ENCODE peak calls at places on chromosomes 16 and 17, in eight cellular contexts. L is lower lobe of right lung, Z is psoas muscle, I is GM12864, P is GM12865, U is brain microvascular endothelial cell, X is uterus, W is heart right ventricle. C is an unnamed sample.

GRCh38 chr17:47742319-47743181 is 9.5 kb downstream of the TBX21 start:
- DNase-seq in U (no peak), X (no peak), I (no peak), Z (no peak), P (peak), L (no peak), W (no peak), C (no peak)

GRCh38 chr16:733382-734207 is 6.7 kb downstream of the HAGHL start:
- DNase-seq in W (no peak), I (no peak), X (no peak), L (no peak), Z (no peak), P (peak), U (no peak), C (no peak)

GRCh38 chr16:86158688-86159360 is 259.9 kb downstream of the IRF8 start:
- DNase-seq in W (no peak), X (no peak), P (no peak), I (no peak), U (no peak), Z (no peak), L (no peak), C (no peak)

GRCh38 chr17:8629371-8630226 is 926 bp downstream of the MYH10 start:
- DNase-seq in P (no peak), W (peak), X (peak), I (no peak), L (peak), Z (peak), U (no peak), C (no peak)

GRCh38 chr16:10612649-10613179 is 32.3 kb upstream of the EMP2 start:
- DNase-seq in I (no peak), P (no peak), X (no peak), Z (no peak), W (no peak), U (no peak), L (no peak), C (no peak)

GRCh38 chr17:71023631-71024030 is 854.3 kb downstream of the KCNJ2 start:
- DNase-seq in I (no peak), X (no peak), Z (no peak), P (peak), U (peak), L (no peak), W (no peak), C (no peak)

GRCh38 chr17:67425571-67426160 is 48.6 kb downstream of the PITPNC1 start:
- DNase-seq in W (no peak), I (no peak), Z (no peak), P (no peak), L (no peak), X (no peak), U (no peak), C (no peak)

GRCh38 chr17:41163828-41164227 is 3.3 kb upstream of the KRTAP4-4 start:
- DNase-seq in U (no peak), L (no peak), P (no peak), I (no peak), X (no peak), W (no peak), Z (no peak), C (no peak)

GRCh38 chr16:10039220-10040096 is 142.8 kb downstream of the GRIN2A start:
- DNase-seq in X (no peak), P (peak), U (no peak), W (peak), Z (no peak), L (no peak), I (no peak), C (no peak)

GRCh38 chr17:18315498-18316360 is 636 bp downstream of the SMCR8 start:
- DNase-seq in I (no peak), Z (no peak), L (no peak), W (no peak), P (no peak), X (no peak), U (no peak), C (no peak)

GRCh38 chr17:1829579-1830257 is at the start of the genes RPA1 and SMYD4:
- DNase-seq in X (peak), U (peak), Z (peak), P (peak), I (peak), W (peak), L (peak), C (no peak)

GRCh38 chr16:4290236-4290830 is 17.5 kb upstream of the TFAP4 start:
- DNase-seq in W (no peak), L (peak), U (peak), Z (no peak), X (no peak), P (no peak), I (no peak), C (no peak)

GRCh38 chr17:34354637-34355036 is 1.6 kb upstream of the CCL13 start:
- DNase-seq in I (no peak), L (no peak), Z (no peak), U (no peak), P (no peak), W (no peak), X (no peak), C (peak)

GRCh38 chr17:63263053-63263452 is 183.1 kb downstream of the CYB561 start:
- DNase-seq in U (no peak), L (no peak), I (no peak), P (no peak), W (no peak), Z (no peak), X (no peak), C (no peak)

GRCh38 chr16:12459401-12459791 is 344.3 kb downstream of the CPPED1 start:
- DNase-seq in I (peak), L (peak), U (no peak), P (peak), X (no peak), Z (peak), W (peak), C (no peak)

DNA sequence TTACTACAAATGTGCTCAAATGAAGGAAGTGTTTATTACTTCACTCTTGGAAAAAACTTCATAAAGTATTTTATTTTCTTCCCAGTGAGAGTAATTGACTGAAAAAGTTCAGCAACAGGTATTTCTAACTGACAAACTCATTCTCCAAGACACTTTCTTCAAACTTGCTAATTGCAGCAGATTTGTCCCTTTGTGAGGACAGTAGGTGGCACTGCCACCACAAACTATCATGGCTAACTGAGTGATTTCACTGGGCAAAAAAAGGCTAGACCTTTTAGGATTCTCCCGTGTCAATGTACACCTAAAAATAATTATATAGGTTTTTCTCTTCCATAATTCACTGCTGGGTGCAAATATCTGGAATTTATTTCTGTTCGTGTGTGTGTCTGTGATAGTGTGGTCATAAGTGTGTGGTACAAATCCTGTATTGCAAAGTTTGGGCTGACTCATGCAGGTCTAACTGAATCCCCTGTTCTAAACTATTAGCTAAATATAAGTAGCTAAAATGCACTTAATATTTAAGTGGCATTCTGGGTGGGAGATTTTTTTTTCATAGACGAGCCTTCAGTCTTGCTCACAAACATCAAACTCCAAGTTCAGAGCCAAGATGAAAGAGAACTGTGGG is 3.9 kb downstream of the HS3ST3A1 start:
- DNase-seq in P (peak), I (peak), U (no peak), W (peak), L (no peak), Z (no peak), X (no peak), C (no peak)
- H3K4me3 ChIP-seq in P (no peak), I (no peak), U (peak), W (no peak), L (no peak), Z (no peak), X (no peak), C (no peak)

DNA sequence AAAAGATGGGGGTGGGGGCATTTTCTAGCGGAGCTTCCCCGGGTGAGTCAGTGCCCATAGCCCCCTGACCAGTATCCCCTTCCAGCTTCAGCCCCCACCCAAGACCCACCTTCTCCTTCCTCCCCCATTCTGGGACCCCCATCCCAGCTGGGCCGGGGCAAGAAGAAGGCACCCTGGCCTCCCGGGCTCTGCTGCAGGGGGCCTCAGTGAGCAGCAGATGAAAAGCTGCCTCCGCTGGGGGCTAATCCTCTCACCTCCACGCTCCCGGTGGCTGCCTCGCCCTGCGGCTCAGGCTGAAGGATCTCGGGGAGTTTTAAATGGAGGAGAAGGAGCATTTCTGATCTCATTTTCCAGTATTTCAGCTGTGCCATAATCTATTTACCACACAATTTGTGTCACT is 313.5 kb upstream of the TNRC6C start:
- DNase-seq in L (no peak), X (no peak), Z (peak), W (no peak), P (no peak), U (no peak), I (no peak), C (no peak)
- TF ChIP-seq CTCF in L (no peak), X (no peak), Z (peak), W (no peak), P (no peak), U (peak), I (peak), C (no peak)

DNA sequence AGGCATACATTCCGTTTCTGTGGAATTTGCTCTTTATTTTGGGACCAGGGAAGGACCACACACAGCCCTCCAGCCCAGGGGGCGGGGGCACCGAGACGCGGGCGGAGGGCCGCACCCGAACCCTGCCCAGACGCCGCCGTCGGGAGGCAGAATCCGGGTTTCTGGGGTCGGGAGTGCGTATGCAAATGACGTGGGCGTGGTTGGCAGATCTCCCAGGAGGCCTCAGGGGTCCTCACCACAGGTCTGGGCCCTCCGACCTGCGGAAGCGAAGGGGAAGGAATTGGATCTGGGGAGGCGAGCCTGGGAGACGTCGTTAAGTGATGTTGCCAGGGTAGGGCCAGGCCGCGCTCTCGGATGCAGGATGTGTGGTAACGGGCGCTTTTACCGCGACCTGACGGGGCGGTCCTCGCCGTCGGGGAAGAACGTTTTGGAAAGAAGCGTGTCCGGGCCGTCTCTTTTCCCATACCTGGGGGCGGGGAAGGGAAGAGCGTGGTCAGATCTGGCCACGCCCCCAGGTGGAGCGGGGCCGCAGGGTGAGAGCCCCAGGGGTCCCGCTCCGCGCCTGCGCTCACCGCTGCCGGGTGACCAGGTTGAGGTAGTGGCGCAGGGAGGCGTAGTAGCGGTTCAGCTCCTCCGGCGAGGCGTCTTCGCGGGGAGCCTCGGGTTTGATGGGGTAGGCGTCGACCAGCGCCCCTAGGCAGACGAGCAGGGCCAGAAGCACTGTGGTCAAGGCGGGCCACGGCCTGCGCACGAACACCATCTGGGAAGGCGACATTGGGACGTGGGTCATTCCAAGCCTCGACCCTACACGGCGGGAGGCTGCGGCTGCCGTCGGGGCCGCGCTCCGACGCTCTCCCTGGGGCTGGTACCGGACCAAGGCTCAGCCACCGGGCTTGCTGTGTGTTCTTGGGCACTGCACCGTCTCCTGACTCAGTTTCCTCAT is 745 bp downstream of the PYY start:
- DNase-seq in U (no peak), Z (no peak), X (no peak), L (no peak), W (no peak), I (no peak), P (no peak), C (no peak)
- H3K4me3 ChIP-seq in U (no peak), Z (no peak), X (no peak), L (peak), W (no peak), I (no peak), P (no peak), C (no peak)

GRCh38 chr17:58277726-58278595 is 2.8 kb downstream of the MPO start:
- DNase-seq in L (no peak), X (no peak), I (no peak), Z (no peak), W (no peak), U (no peak), P (no peak), C (no peak)

GRCh38 chr17:58278661-58279015 is 2.1 kb downstream of the MPO start:
- DNase-seq in X (no peak), U (no peak), Z (peak), L (no peak), W (no peak), I (no peak), P (no peak), C (no peak)

GRCh38 chr17:58275417-58275816 is 5.3 kb downstream of the MPO start:
- DNase-seq in X (no peak), W (no peak), I (no peak), Z (no peak), P (no peak), U (no peak), L (no peak), C (no peak)

GRCh38 chr17:58276423-58276822 is 4.3 kb downstream of the MPO start:
- DNase-seq in P (no peak), I (no peak), X (no peak), W (no peak), L (no peak), U (no peak), Z (no peak), C (no peak)

DNA sequence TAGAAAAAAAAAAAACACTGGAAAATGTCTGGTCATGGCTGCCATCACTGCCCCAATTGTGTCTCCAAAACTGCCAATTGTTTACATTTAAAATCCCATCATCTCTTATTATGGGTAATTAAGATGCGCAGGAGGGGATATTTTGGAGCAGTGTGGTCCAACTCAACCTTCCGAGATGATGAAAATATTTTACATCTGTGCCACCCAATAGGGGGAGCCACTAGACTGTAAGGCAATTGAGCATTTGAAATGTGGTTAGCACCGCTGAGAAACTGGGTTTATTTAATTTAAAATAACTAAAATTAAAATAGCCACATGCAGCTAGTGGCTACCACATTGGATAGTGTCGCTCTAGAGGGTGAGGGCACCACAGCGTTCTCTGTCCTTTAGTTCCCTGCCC is 3.6 kb downstream of the MPO start:
- DNase-seq in Z (no peak), W (no peak), X (no peak), P (peak), L (no peak), I (no peak), U (peak), C (no peak)
- TF ChIP-seq CTCF in Z (no peak), W (no peak), X (no peak), P (peak), L (peak), I (peak), U (peak), C (peak)

GRCh38 chr16:22381392-22381791 is 7.0 kb upstream of the CDR2 start:
- DNase-seq in X (no peak), W (no peak), P (no peak), L (no peak), U (no peak), I (no peak), Z (no peak), C (no peak)
- H3K4me3 ChIP-seq in X (no peak), W (no peak), P (no peak), L (no peak), U (no peak), I (no peak), Z (no peak), C (no peak)

GRCh38 chr17:35612924-35613521 is 25.9 kb downstream of the AP2B1 start:
- DNase-seq in X (peak), U (peak), Z (peak), W (peak), L (no peak), P (peak), I (peak), C (no peak)
- TF ChIP-seq CTCF in X (peak), U (peak), Z (peak), W (peak), L (peak), P (peak), I (peak), C (peak)

GRCh38 chr16:77212736-77213541 is 13.7 kb downstream of the SYCE1L start:
- DNase-seq in X (peak), W (peak), U (no peak), Z (peak), L (peak), P (peak), I (no peak), C (no peak)
- H3K4me3 ChIP-seq in X (peak), W (peak), U (peak), Z (peak), L (peak), P (peak), I (peak), C (peak)

DNA sequence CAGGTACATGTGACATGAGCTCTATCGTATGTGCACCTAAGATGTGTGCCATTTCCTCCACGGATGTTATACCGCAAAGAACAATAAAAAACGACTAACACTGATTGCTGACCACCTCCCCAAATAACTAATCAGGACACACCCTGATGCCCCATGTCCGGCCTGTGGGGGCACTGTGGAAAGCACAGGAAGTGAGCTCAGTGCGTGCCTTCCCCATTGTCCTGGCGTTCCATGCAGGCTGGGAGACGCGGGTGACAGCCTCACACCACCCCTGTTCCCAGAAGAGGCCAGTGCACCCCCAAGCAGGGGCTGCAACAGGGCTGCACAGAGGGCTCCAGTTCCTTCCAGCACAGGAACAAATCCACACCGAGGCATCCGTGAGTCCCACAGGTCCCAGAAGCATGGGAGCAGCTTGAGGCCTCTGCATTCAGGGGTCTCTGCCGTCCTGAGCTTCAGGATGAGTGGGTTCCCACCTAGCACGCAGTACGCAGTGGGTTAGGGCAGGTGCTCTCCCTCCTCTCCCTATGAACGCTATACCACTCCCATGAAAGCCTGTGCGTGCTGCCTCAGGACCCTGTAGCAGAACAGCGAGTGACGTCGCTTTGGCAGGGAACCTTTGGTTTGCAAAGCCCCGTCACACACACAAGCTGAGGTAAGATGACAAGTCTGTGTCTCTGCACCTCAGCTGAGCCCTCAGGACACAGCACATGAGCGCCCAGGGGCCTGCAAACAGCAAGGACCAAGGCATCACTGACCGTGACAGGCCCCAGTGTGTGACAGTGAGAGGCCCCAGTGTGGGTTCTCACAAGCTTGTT is 117.7 kb downstream of the ZNF778 start:
- DNase-seq in W (no peak), L (peak), X (no peak), U (no peak), Z (no peak), I (no peak), P (peak), C (no peak)
- TF ChIP-seq CTCF in W (no peak), L (peak), X (no peak), U (peak), Z (peak), I (no peak), P (no peak), C (no peak)

DNA sequence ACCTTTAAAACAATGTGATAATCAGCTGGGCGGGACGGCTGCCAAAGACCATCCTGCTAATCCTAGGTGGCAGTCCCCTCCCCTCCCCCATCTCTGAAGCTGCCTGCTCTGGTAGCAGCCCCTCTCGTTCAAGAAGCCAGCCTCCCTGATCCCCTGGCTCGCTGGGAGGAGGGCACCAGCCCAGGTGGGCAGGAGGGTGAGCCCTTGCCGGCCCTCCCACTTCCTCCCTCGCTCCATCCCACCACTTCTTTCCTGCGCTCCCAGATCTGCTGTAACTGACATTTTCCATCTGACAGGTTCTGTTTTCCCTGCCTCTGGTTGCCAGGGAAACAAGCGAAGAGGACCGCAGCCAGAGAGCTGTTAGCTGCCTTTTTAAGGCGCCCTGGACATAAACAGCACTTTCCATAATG is 155.7 kb upstream of the TNRC6C start:
- DNase-seq in W (peak), L (no peak), I (no peak), Z (no peak), U (peak), X (peak), P (no peak), C (no peak)
- H3K4me3 ChIP-seq in W (no peak), L (no peak), I (no peak), Z (no peak), U (no peak), X (no peak), P (no peak), C (no peak)

DNA sequence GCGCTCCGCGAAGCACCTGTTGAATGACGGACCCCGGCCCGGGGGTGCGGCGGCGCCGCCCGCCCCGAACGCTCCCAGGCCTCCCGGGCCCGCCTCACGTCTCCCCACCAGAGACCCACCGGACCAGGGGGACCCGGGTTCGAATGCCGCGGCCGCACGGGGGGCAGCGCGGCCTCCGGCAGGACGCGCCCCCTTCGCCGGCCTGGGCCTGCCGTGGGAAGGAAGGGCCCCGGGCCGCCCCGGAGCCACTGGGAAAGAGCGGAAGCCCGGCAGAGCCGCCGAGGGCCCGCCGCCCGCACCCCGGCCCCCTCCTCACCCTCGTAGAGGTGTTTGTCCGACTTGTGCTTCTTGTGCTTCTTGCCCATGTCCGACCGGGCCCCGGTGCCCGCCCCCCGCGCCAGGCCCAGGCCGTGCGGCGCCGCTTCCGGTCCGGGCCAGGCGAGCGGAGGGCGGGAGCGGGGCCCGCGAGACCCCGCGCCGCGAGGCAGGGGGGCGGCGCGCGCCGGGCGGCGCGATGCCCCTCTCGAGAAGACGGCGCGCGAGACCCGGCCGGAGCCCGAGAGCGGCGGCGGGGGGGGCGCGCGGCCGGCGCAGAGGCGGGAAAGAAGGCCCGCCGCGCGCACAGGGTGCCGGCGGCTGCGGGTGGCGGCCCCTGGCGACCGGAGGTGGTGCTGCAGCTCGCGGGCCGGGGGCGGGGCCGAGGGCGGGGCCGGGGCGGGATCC is at the start of gene BRD7:
- DNase-seq in U (peak), I (no peak), L (peak), Z (peak), P (peak), X (peak), W (peak), C (no peak)
- TF ChIP-seq CTCF in U (peak), I (peak), L (no peak), Z (peak), P (peak), X (peak), W (peak), C (peak)

C was measured in AG09309.